ENCODE peak calls at places on chromosomes 7 and 10, in six cellular contexts. G is heart right ventricle, S is fibroblast of the aortic adventitia, Q is cardiac muscle cell, C is mucosa of descending colon, E is IMR-90. K is an unnamed sample.

GRCh38 chr7:93927585-93927984 is 6.0 kb downstream of the GNG11 start:
- DNase-seq in G (no peak), C (no peak), E (no peak), S (no peak), Q (peak; percentile 19), K (no peak)

GRCh38 chr10:79166312-79166721 is 97.6 kb downstream of the ZMIZ1 start:
- DNase-seq in S (no peak), G (peak; percentile 27), C (no peak), E (no peak), Q (no peak), K (no peak)

GRCh38 chr7:101172005-101172853 is 6.9 kb upstream of the VGF start:
- DNase-seq in Q (no peak), E (no peak), C (no peak), S (no peak), G (no peak), K (no peak)

GRCh38 chr7:24851791-24852190 is 94.5 kb upstream of the GSDME start:
- DNase-seq in S (no peak), G (no peak), Q (no peak), C (no peak), E (peak; percentile 79), K (peak; percentile 17)

GRCh38 chr7:143434660-143435059 is 8.6 kb upstream of the TAS2R60 start:
- DNase-seq in S (peak; percentile 83), G (peak; percentile 51), Q (no peak), C (peak; percentile 52), E (peak; percentile 41), K (peak; percentile 64)

GRCh38 chr10:30435068-30435422 is 1.1 kb downstream of the MAP3K8 start:
- DNase-seq in C (peak; percentile 49), S (peak; percentile 69), E (peak; percentile 52), G (no peak), Q (peak; percentile 44), K (peak; percentile 62)

GRCh38 chr10:133451346-133451745 is 2.4 kb upstream of the SCART1 start:
- DNase-seq in S (no peak), E (no peak), Q (no peak), G (no peak), C (no peak), K (no peak)

GRCh38 chr7:21454906-21455305 is 27.0 kb downstream of the SP4 start:
- DNase-seq in C (no peak), E (no peak), G (no peak), S (no peak), Q (no peak), K (no peak)

GRCh38 chr7:107463139-107464078 is 6.4 kb upstream of the GPR22 start:
- DNase-seq in S (peak; percentile 86), Q (peak; percentile 61), E (peak; percentile 79), C (peak; percentile 52), G (peak; percentile 46), K (peak; percentile 85)

GRCh38 chr10:30231071-30231652 is 117.9 kb downstream of the MTPAP start:
- DNase-seq in S (no peak), Q (no peak), C (no peak), G (no peak), E (no peak), K (no peak)

GRCh38 chr7:95478139-95479037 is 7.4 kb upstream of the ASB4 start:
- DNase-seq in C (peak; percentile 48), E (peak; percentile 30), G (no peak), S (peak; percentile 50), Q (peak; percentile 27), K (peak; percentile 70)

GRCh38 chr7:44629825-44630580 is 23.6 kb downstream of the OGDH start:
- DNase-seq in S (no peak), Q (peak; percentile 27), E (no peak), C (no peak), G (no peak), K (no peak)

GRCh38 chr7:158164101-158165095 is 423.2 kb downstream of the PTPRN2 start:
- DNase-seq in Q (no peak), E (no peak), G (no peak), S (no peak), C (no peak), K (no peak)

GRCh38 chr7:55502209-55502608 is 70.1 kb downstream of the VOPP1 start:
- DNase-seq in S (no peak), G (no peak), C (no peak), Q (no peak), E (no peak), K (no peak)

GRCh38 chr10:56596257-56596656 is 235.2 kb upstream of the ZWINT start:
- DNase-seq in S (no peak), Q (no peak), C (no peak), E (no peak), G (no peak), K (no peak)

GRCh38 chr7:36128448-36129047 is 24.5 kb upstream of the EEPD1 start:
- DNase-seq in E (peak; percentile 91), G (peak; percentile 75), C (peak; percentile 82), Q (no peak), S (peak; percentile 91), K (peak; percentile 86)

GRCh38 chr10:122139627-122140151 is 131.4 kb upstream of the BTBD16 start:
- DNase-seq in C (no peak), S (peak; percentile 72), G (peak; percentile 65), Q (no peak), E (no peak), K (no peak)

GRCh38 chr10:122142652-122143237 is 128.4 kb upstream of the BTBD16 start:
- DNase-seq in Q (peak; percentile 46), S (no peak), E (no peak), C (peak; percentile 64), G (peak; percentile 62), K (no peak)

GRCh38 chr10:122140477-122140902 is 130.6 kb upstream of the BTBD16 start:
- DNase-seq in S (peak; percentile 68), C (no peak), G (peak; percentile 32), E (peak; percentile 66), Q (peak; percentile 32), K (peak; percentile 75)

GRCh38 chr10:122141821-122142651 is 129.1 kb upstream of the BTBD16 start:
- DNase-seq in S (peak; percentile 76), C (no peak), Q (no peak), G (peak; percentile 65), E (peak; percentile 63), K (no peak)

DNA sequence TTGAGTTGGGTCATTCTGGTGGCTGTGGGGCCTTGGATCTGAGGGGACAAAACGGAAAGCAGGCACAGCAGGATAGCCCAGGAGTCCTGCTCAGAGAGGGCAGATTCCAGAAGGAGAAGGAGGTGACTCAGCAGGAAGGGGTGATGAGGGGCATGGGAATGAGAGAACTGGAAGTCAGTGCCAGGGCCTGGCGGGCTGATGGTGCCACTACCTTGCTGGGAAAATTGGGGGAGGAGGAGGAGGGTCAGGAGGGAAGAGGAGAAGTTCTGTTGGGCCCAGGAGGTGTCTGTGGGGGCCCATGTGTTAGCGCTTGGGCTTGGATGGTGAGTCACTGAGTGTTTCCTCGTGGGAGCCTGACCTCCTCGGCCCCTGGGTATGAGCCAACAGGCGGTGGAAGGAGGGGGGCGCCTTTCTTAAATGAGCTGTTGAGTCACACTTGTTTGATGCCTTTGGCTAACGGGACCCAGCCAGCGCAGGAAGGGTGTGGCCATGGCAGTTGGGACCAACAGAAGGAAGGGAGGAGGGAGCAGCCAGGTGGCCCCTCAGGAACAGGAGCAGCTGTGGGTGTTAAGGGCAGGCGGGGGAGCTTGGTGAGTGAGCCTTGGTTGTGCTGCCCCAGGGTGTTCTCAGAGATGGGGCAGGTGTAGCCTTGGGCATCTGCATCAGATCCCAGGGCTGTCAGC is 130.0 kb upstream of the BTBD16 start:
- DNase-seq in C (peak; percentile 68), Q (no peak), S (peak; percentile 94), E (peak; percentile 94), G (peak; percentile 91), K (peak; percentile 92)
- H3K4me3 ChIP-seq in C (no peak overlapping the region), Q (no peak overlapping the region), S (no peak overlapping the region), E (no peak overlapping the region), G (no peak overlapping the region), K (no peak overlapping the region)

GRCh38 chr7:139777948-139778841 is at the start of gene HIPK2:
- DNase-seq in G (peak; percentile 83), E (peak; percentile 73), C (peak; percentile 85), Q (peak; percentile 90), S (peak; percentile 56), K (peak; percentile 76)
- TF ChIP-seq CTCF in G (no peak), E (no peak), C (no peak), Q (no peak), S (no peak), K (no peak)

GRCh38 chr7:130142654-130143333 is 62.4 kb downstream of the TMEM209 start:
- DNase-seq in S (no peak), Q (no peak), E (no peak), G (no peak), C (no peak), K (no peak)

GRCh38 chr7:130139193-130139950 is 65.8 kb downstream of the TMEM209 start:
- DNase-seq in G (no peak), E (no peak), S (no peak), Q (no peak), C (no peak), K (no peak)

GRCh38 chr7:130141161-130141857 is 63.9 kb downstream of the TMEM209 start:
- DNase-seq in S (peak; percentile 70), E (peak; percentile 73), C (peak; percentile 84), G (peak; percentile 56), Q (peak; percentile 80), K (peak; percentile 82)

GRCh38 chr7:130141858-130142653 is 63.1 kb downstream of the TMEM209 start:
- DNase-seq in C (peak; percentile 46), S (no peak), E (no peak), Q (no peak), G (no peak), K (no peak)

DNA sequence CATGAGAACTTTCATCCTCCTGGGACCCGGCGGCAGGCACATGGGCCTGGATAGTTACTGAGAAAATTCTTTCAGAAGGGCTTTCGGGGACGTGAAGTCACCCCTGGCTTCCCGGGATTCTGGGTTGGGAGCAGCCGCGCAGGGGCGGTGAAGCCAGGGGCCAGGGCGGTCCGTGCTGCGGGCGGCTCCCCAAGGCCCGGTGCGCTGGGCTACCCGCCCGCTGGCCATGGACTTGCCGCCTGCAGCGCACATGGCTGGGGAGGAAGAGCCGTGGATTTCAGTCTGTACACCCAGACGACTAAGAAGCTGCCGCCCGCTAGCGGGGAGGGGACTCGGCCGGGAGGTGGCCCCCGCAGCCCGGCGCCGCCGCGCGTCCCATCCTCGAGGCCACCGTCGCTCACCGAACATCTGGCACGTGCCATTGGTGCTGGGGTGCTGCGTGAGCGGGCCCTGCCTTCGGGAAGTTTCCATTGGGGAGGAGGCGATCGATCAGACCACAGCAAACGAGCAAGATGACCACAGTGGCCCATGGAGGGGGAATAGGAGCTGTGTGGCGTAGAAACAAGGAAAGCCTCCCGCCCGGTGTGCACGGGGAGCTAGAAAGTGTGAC is 64.5 kb downstream of the TMEM209 start:
- DNase-seq in Q (no peak), S (no peak), G (no peak), E (no peak), C (no peak), K (no peak)
- H3K4me3 ChIP-seq in Q (no peak overlapping the region), S (no peak overlapping the region), G (no peak overlapping the region), E (no peak overlapping the region), C (no peak overlapping the region), K (no peak overlapping the region)

GRCh38 chr7:38716397-38716796 is 85.2 kb upstream of the AMPH start:
- DNase-seq in G (no peak), S (no peak), E (no peak), Q (no peak), C (no peak), K (no peak)
- TF ChIP-seq CTCF in G (no peak), S (no peak), E (no peak), Q (peak; percentile 6), C (no peak), K (peak; percentile 2)